ENCODE peak calls at places on chromosomes 3 and 15, in ten cellular contexts. B is SK-N-SH; E is T-helper 2 cell; C is Calu3; R is naive thymus-derived CD8-positive, alpha-beta T cell; D is GM12891; O is M059J; F is brain microvascular endothelial cell; N is NCI-H345; A is NCI-H2171 treated with DMSO at 0.1 percent for 48 hours. K is an unnamed sample.

GRCh38 chr15:58748040-58748786 is 1.3 kb downstream of the ADAM10 start:
- DNase-seq in B (no peak), E (no peak), C (no peak), R (peak), D (no peak), O (no peak), F (no peak), N (no peak), A (peak), K (no peak)

GRCh38 chr15:70200511-70200991 is 102.8 kb upstream of the TLE3 start:
- DNase-seq in B (peak), E (no peak), C (no peak), R (no peak), D (no peak), O (no peak), F (no peak), N (no peak), A (peak), K (no peak)

GRCh38 chr15:66564136-66565041 is 1.4 kb downstream of the LCTL start:
- DNase-seq in B (no peak), E (no peak), C (no peak), R (no peak), D (no peak), O (no peak), F (no peak), N (no peak), A (no peak), K (no peak)

GRCh38 chr3:153026026-153026425 is 136.0 kb upstream of the RAP2B start:
- DNase-seq in B (peak), E (no peak), C (no peak), R (no peak), D (no peak), O (peak), F (no peak), N (peak), A (peak), K (no peak)

GRCh38 chr3:196835081-196835480 is 32.6 kb upstream of the SENP5 start:
- DNase-seq in B (no peak), E (no peak), C (no peak), R (no peak), D (no peak), O (no peak), F (no peak), N (no peak), A (no peak), K (no peak)

GRCh38 chr3:197349368-197349767 is 51.0 kb upstream of the DLG1 start:
- DNase-seq in B (no peak), E (no peak), C (no peak), R (no peak), D (no peak), O (no peak), F (no peak), N (no peak), A (no peak), K (no peak)

GRCh38 chr15:68578960-68579935 is at the start of gene CORO2B:
- DNase-seq in B (peak), E (no peak), C (peak), R (no peak), D (no peak), O (peak), F (no peak), N (peak), A (peak), K (no peak)

GRCh38 chr15:52021128-52021671 is 2.2 kb downstream of the MAPK6 start:
- DNase-seq in B (peak), E (peak), C (peak), R (peak), D (no peak), O (peak), F (peak), N (peak), A (peak), K (no peak)

GRCh38 chr3:134937256-134938023 is 142.4 kb downstream of the EPHB1 start:
- DNase-seq in B (no peak), E (no peak), C (no peak), R (no peak), D (no peak), O (peak), F (no peak), N (peak), A (peak), K (no peak)

GRCh38 chr3:183116051-183116614 is 16.8 kb upstream of the MCCC1 start:
- DNase-seq in B (peak), E (peak), C (peak), R (peak), D (peak), O (no peak), F (no peak), N (peak), A (peak), K (no peak)

GRCh38 chr3:78941587-78941986 is 826.2 kb downstream of the ROBO1 start:
- DNase-seq in B (no peak), E (no peak), C (peak), R (no peak), D (no peak), O (peak), F (peak), N (no peak), A (no peak), K (no peak)

GRCh38 chr3:149592758-149593240 is 65.0 kb downstream of the WWTR1 start:
- DNase-seq in B (no peak), E (no peak), C (no peak), R (no peak), D (no peak), O (peak), F (no peak), N (no peak), A (no peak), K (no peak)

GRCh38 chr3:72145506-72146380 is 360.8 kb upstream of the PROK2 start:
- DNase-seq in B (peak), E (no peak), C (no peak), R (no peak), D (no peak), O (peak), F (peak), N (no peak), A (no peak), K (no peak)

GRCh38 chr3:155890671-155891190 is 20.3 kb downstream of the GMPS start:
- DNase-seq in B (peak), E (no peak), C (no peak), R (no peak), D (no peak), O (peak), F (no peak), N (no peak), A (no peak), K (no peak)

GRCh38 chr15:47768730-47769129 is 51.4 kb downstream of the SEMA6D start:
- DNase-seq in B (no peak), E (no peak), C (no peak), R (no peak), D (no peak), O (no peak), F (no peak), N (no peak), A (no peak), K (no peak)

GRCh38 chr3:110744723-110745122 is 326.9 kb upstream of the NECTIN3 start:
- DNase-seq in B (no peak), E (no peak), C (no peak), R (no peak), D (no peak), O (no peak), F (no peak), N (no peak), A (no peak), K (no peak)

GRCh38 chr15:58314593-58315216 is 117.1 kb upstream of the LIPC start:
- DNase-seq in B (no peak), E (peak), C (no peak), R (no peak), D (no peak), O (no peak), F (no peak), N (no peak), A (no peak), K (no peak)

GRCh38 chr3:150737874-150738679 is 24.9 kb downstream of the SIAH2 start:
- DNase-seq in B (no peak), E (no peak), C (peak), R (no peak), D (no peak), O (peak), F (peak), N (no peak), A (no peak), K (no peak)

GRCh38 chr3:87309601-87310000 is 33.2 kb upstream of the POU1F1 start:
- DNase-seq in B (no peak), E (no peak), C (peak), R (no peak), D (no peak), O (peak), F (no peak), N (no peak), A (no peak), K (no peak)

GRCh38 chr15:47766406-47766805 is 49.1 kb downstream of the SEMA6D start:
- DNase-seq in B (no peak), E (no peak), C (no peak), R (no peak), D (no peak), O (no peak), F (no peak), N (no peak), A (no peak), K (no peak)

GRCh38 chr3:113097821-113098516 is 107.2 kb downstream of the GTPBP8 start:
- DNase-seq in B (no peak), E (no peak), C (no peak), R (no peak), D (no peak), O (peak), F (peak), N (no peak), A (no peak), K (no peak)

GRCh38 chr3:173502983-173503568 is 105.5 kb downstream of the NLGN1 start:
- DNase-seq in B (no peak), E (no peak), C (no peak), R (no peak), D (no peak), O (peak), F (peak), N (peak), A (peak), K (no peak)

GRCh38 chr15:86016750-86017149 is 62.9 kb upstream of the AGBL1 start:
- DNase-seq in B (no peak), E (no peak), C (no peak), R (no peak), D (no peak), O (peak), F (no peak), N (no peak), A (no peak), K (no peak)

GRCh38 chr3:43246956-43247355 is 39.4 kb upstream of the SNRK start:
- DNase-seq in B (no peak), E (no peak), C (no peak), R (no peak), D (no peak), O (no peak), F (no peak), N (no peak), A (no peak), K (no peak)

GRCh38 chr3:30684361-30684760 is 78.0 kb downstream of the TGFBR2 start:
- DNase-seq in B (no peak), E (no peak), C (no peak), R (no peak), D (no peak), O (no peak), F (no peak), N (no peak), A (no peak), K (no peak)

GRCh38 chr3:120203016-120203415 is 82.0 kb downstream of the GPR156 start:
- DNase-seq in B (no peak), E (no peak), C (no peak), R (no peak), D (no peak), O (peak), F (peak), N (no peak), A (peak), K (peak)

GRCh38 chr3:172221550-172221949 is 182.2 kb downstream of the FNDC3B start:
- DNase-seq in B (no peak), E (no peak), C (no peak), R (no peak), D (no peak), O (peak), F (no peak), N (no peak), A (no peak), K (no peak)

GRCh38 chr3:122944671-122945151 is 82.9 kb downstream of the SEMA5B start:
- DNase-seq in B (no peak), E (no peak), C (no peak), R (no peak), D (no peak), O (peak), F (peak), N (no peak), A (peak), K (no peak)

GRCh38 chr15:74768771-74769342 is 13.0 kb upstream of the CSK start:
- DNase-seq in B (peak), E (no peak), C (peak), R (peak), D (peak), O (peak), F (peak), N (peak), A (peak), K (peak)